ENCODE peak calls at places on chromosome 16, in six cellular contexts. B, K, D, Q, X and U are unnamed samples.

GRCh38 chr16:11560701-11561439 is 25.8 kb downstream of the LITAF start:
- DNase-seq in B (no peak), K (no peak), D (no peak), Q (no peak), X (peak; percentile 30), U (no peak)

GRCh38 chr16:24206926-24207325 is 49.2 kb upstream of the CACNG3 start:
- DNase-seq in B (no peak), K (no peak), D (no peak), Q (no peak), X (no peak), U (no peak)

GRCh38 chr16:50395763-50396710 is 27.2 kb upstream of the BRD7 start:
- DNase-seq in B (no peak), K (peak; percentile 69), D (no peak), Q (no peak), X (no peak), U (peak; percentile 21)

GRCh38 chr16:82655315-82655714 is 28.5 kb downstream of the CDH13 start:
- DNase-seq in B (peak; percentile 82), K (no peak), D (peak; percentile 81), Q (peak; percentile 89), X (no peak), U (peak; percentile 54)

GRCh38 chr16:23182206-23182674 is 305 bp upstream of the SCNN1G start:
- DNase-seq in B (peak; percentile 5), K (peak; percentile 75), D (peak; percentile 61), Q (peak; percentile 30), X (peak; percentile 94), U (peak; percentile 89)

GRCh38 chr16:25257956-25258855 is 561 bp upstream of the ZKSCAN2 start:
- DNase-seq in B (no peak), K (peak; percentile 74), D (peak; percentile 91), Q (peak; percentile 90), X (peak; percentile 69), U (peak; percentile 87)

GRCh38 chr16:11101695-11102522 is 154.1 kb downstream of the SOCS1 start:
- DNase-seq in B (no peak), K (no peak), D (peak; percentile 87), Q (no peak), X (no peak), U (no peak)

GRCh38 chr16:83813818-83814653 is 6.3 kb downstream of the HSBP1 start:
- DNase-seq in B (no peak), K (no peak), D (peak; percentile 72), Q (peak; percentile 92), X (peak; percentile 24), U (peak; percentile 20)

GRCh38 chr16:56600398-56600999 is 7.9 kb upstream of the MT2A start:
- DNase-seq in B (no peak), K (peak; percentile 48), D (peak; percentile 65), Q (peak; percentile 60), X (peak; percentile 62), U (peak; percentile 81)

GRCh38 chr16:27199747-27200146 is 3.6 kb upstream of the KDM8 start:
- DNase-seq in B (no peak), K (no peak), D (no peak), Q (peak; percentile 78), X (no peak), U (no peak)

GRCh38 chr16:11913425-11914079 is 2.2 kb downstream of the GSPT1 start:
- DNase-seq in B (no peak), K (peak; percentile 39), D (peak; percentile 7), Q (no peak), X (no peak), U (peak; percentile 16)

GRCh38 chr16:11136600-11136999 is 119.4 kb downstream of the SOCS1 start:
- DNase-seq in B (no peak), K (peak; percentile 59), D (peak; percentile 58), Q (peak; percentile 29), X (no peak), U (peak; percentile 84)

GRCh38 chr16:26963109-26963508 is 103.6 kb upstream of the C16orf82 start:
- DNase-seq in B (no peak), K (no peak), D (peak; percentile 12), Q (peak; percentile 16), X (no peak), U (no peak)

GRCh38 chr16:7689234-7689633 is 356.6 kb downstream of the RBFOX1 start:
- DNase-seq in B (no peak), K (no peak), D (no peak), Q (no peak), X (no peak), U (no peak)

GRCh38 chr16:2904100-2904921 is 7.4 kb upstream of the FLYWCH1 start:
- DNase-seq in B (no peak), K (peak; percentile 78), D (peak; percentile 92), Q (peak; percentile 82), X (peak; percentile 79), U (peak; percentile 84)

GRCh38 chr16:13453938-13454553 is 465.9 kb upstream of the ERCC4 start:
- DNase-seq in B (no peak), K (no peak), D (no peak), Q (peak; percentile 42), X (no peak), U (peak; percentile 58)

GRCh38 chr16:2912330-2913199 is 834 bp downstream of the FLYWCH1 start:
- DNase-seq in B (no peak), K (no peak), D (peak; percentile 79), Q (peak; percentile 70), X (peak; percentile 21), U (peak; percentile 44)

GRCh38 chr16:83273504-83274173 is 534.1 kb upstream of the HSBP1 start:
- DNase-seq in B (no peak), K (no peak), D (no peak), Q (no peak), X (no peak), U (no peak)

GRCh38 chr16:17445421-17445820 is 25.3 kb downstream of the XYLT1 start:
- DNase-seq in B (no peak), K (no peak), D (no peak), Q (no peak), X (no peak), U (no peak)

GRCh38 chr16:13095061-13095460 is 193.7 kb downstream of the SHISA9 start:
- DNase-seq in B (no peak), K (no peak), D (no peak), Q (no peak), X (no peak), U (no peak)

GRCh38 chr16:23949630-23950290 is 114.0 kb downstream of the PRKCB start:
- DNase-seq in B (no peak), K (no peak), D (no peak), Q (no peak), X (no peak), U (no peak)

GRCh38 chr16:19223235-19223847 is 55.3 kb downstream of the SYT17 start:
- DNase-seq in B (no peak), K (no peak), D (peak; percentile 2), Q (no peak), X (no peak), U (peak; percentile 61)

GRCh38 chr16:11319529-11320146 is 25.6 kb upstream of the RMI2 start:
- DNase-seq in B (no peak), K (no peak), D (no peak), Q (no peak), X (no peak), U (peak; percentile 52)

GRCh38 chr16:49932943-49933342 is 77.0 kb upstream of the ZNF423 start:
- DNase-seq in B (no peak), K (no peak), D (peak; percentile 69), Q (peak; percentile 45), X (no peak), U (peak; percentile 4)

GRCh38 chr16:24635900-24636610 is 93.4 kb upstream of the TNRC6A start:
- DNase-seq in B (peak; percentile 72), K (peak; percentile 86), D (peak; percentile 98), Q (peak; percentile 99), X (peak; percentile 83), U (peak; percentile 95)

GRCh38 chr16:21166561-21166961 is 8.1 kb downstream of the LDAF1 start:
- DNase-seq in B (no peak), K (no peak), D (no peak), Q (no peak), X (no peak), U (no peak)

GRCh38 chr16:31403590-31404352 is 10.6 kb downstream of the ITGAD start:
- DNase-seq in B (no peak), K (no peak), D (no peak), Q (no peak), X (no peak), U (no peak)

GRCh38 chr16:733382-734207 is 6.7 kb downstream of the HAGHL start:
- DNase-seq in B (no peak), K (peak; percentile 22), D (no peak), Q (no peak), X (no peak), U (no peak)

GRCh38 chr16:27401768-27402568 is at the start of gene IL21R:
- DNase-seq in B (no peak), K (no peak), D (peak; percentile 69), Q (peak; percentile 84), X (no peak), U (no peak)

GRCh38 chr16:2470603-2471015 is 488 bp upstream of the NTN3 start:
- DNase-seq in B (no peak), K (no peak), D (no peak), Q (no peak), X (no peak), U (peak; percentile 53)

GRCh38 chr16:588639-588888 is 1.3 kb upstream of the RAB40C start:
- DNase-seq in B (no peak), K (peak; percentile 55), D (peak; percentile 70), Q (peak; percentile 62), X (no peak), U (peak; percentile 44)

GRCh38 chr16:10362077-10362863 is 23.6 kb upstream of the ATF7IP2 start:
- DNase-seq in B (no peak), K (no peak), D (no peak), Q (no peak), X (no peak), U (no peak)

GRCh38 chr16:425740-426114 is 278 bp downstream of the RAB11FIP3 start:
- DNase-seq in B (no peak), K (no peak), D (no peak), Q (no peak), X (peak; percentile 19), U (no peak)

GRCh38 chr16:88815901-88816589 is 4.3 kb upstream of the APRT start:
- DNase-seq in B (no peak), K (no peak), D (peak; percentile 22), Q (no peak), X (peak; percentile 34), U (peak; percentile 43)
- TF ChIP-seq CTCF in B (peak; percentile 85), K (peak; percentile 85), D (peak; percentile 65), Q (peak; percentile 59), X (peak; percentile 81), U (peak; percentile 91)

GRCh38 chr16:30395155-30395991 is at the start of gene ZNF48:
- DNase-seq in B (no peak), K (peak; percentile 72), D (peak; percentile 94), Q (peak; percentile 93), X (peak; percentile 38), U (peak; percentile 56)
- TF ChIP-seq CTCF in B (no peak), K (no peak), D (no peak), Q (peak; percentile 8), X (peak; percentile 76), U (peak; percentile 39)

GRCh38 chr16:16048904-16049582 is 99.6 kb downstream of the ABCC1 start:
- DNase-seq in B (no peak), K (no peak), D (no peak), Q (no peak), X (peak; percentile 41), U (no peak)
- TF ChIP-seq CTCF in B (no peak), K (no peak), D (no peak), Q (no peak), X (no peak), U (no peak)

DNA sequence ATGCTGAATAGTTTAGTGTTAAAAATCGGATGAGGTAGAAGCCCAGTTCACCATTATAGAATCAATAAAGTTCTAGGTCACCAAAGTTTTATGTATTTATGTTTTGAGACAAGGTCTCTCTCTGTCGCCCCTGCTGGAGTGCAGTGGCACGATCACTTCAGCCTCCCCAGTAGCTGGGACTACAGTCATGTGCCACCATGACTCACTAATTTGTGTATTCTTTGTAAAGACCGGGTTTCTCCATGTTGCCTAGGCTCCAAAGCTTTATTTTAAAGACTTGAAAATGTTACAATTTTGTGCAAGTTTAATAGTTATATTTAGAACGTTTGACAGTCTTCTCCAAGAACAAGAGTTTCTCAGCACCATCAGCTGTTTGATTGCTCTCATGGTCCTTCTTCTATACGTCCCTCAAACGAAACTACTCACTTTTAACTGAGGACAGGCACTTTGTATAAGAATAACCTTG is 32.1 kb downstream of the NDE1 start:
- DNase-seq in B (peak; percentile 42), K (peak; percentile 61), D (peak; percentile 74), Q (peak; percentile 71), X (peak; percentile 50), U (peak; percentile 82)
- TF ChIP-seq CTCF in B (peak; percentile 64), K (peak; percentile 72), D (peak; percentile 60), Q (peak; percentile 62), X (no peak), U (peak; percentile 44)